ENCODE peak calls at places on chromosomes 1 and 21, in five cellular contexts. One of them, this sample, is unnamed.

GRCh38 chr21:27505516-27505915 is 538.6 kb upstream of the ADAMTS5 start:
- DNase-seq in prostate gland: no peak
- DNase-seq in foreskin fibroblast: peak; percentile 62
- DNase-seq in right lobe of liver: no peak
- DNase-seq in hepatocyte: no peak
- DNase-seq in this sample: no peak

GRCh38 chr21:39660191-39660590 is 47.5 kb downstream of the B3GALT5 start:
- DNase-seq in hepatocyte: peak; percentile 48
- DNase-seq in right lobe of liver: no peak
- DNase-seq in foreskin fibroblast: peak; percentile 64
- DNase-seq in prostate gland: no peak
- DNase-seq in this sample: no peak

GRCh38 chr1:203661572-203661971 is 34.9 kb downstream of the ATP2B4 start:
- DNase-seq in prostate gland: no peak
- DNase-seq in foreskin fibroblast: no peak
- DNase-seq in hepatocyte: no peak
- DNase-seq in right lobe of liver: peak; percentile 64
- DNase-seq in this sample: no peak

GRCh38 chr1:51313961-51314777 is 16.2 kb downstream of the TTC39A start:
- DNase-seq in prostate gland: peak; percentile 78
- DNase-seq in foreskin fibroblast: peak; percentile 74
- DNase-seq in hepatocyte: peak; percentile 67
- DNase-seq in right lobe of liver: peak; percentile 36
- DNase-seq in this sample: no peak

GRCh38 chr1:15895233-15895632 is 47.7 kb downstream of the SPEN start:
- DNase-seq in foreskin fibroblast: no peak
- DNase-seq in hepatocyte: no peak
- DNase-seq in right lobe of liver: no peak
- DNase-seq in prostate gland: no peak
- DNase-seq in this sample: no peak

GRCh38 chr1:233790662-233791371 is 113.7 kb upstream of the SLC35F3 start:
- DNase-seq in hepatocyte: peak; percentile 81
- DNase-seq in right lobe of liver: no peak
- DNase-seq in prostate gland: peak; percentile 21
- DNase-seq in foreskin fibroblast: peak; percentile 9
- DNase-seq in this sample: peak; percentile 51

GRCh38 chr21:45094412-45094811 is 20.0 kb downstream of the ADARB1 start:
- DNase-seq in right lobe of liver: peak; percentile 20
- DNase-seq in hepatocyte: no peak
- DNase-seq in foreskin fibroblast: no peak
- DNase-seq in prostate gland: no peak
- DNase-seq in this sample: no peak

GRCh38 chr1:21573971-21574458 is 64.8 kb downstream of the ALPL start:
- DNase-seq in hepatocyte: peak; percentile 80
- DNase-seq in prostate gland: peak; percentile 81
- DNase-seq in right lobe of liver: peak; percentile 79
- DNase-seq in foreskin fibroblast: peak; percentile 39
- DNase-seq in this sample: no peak

GRCh38 chr21:15029077-15029476 is 35.7 kb downstream of the NRIP1 start:
- DNase-seq in prostate gland: no peak
- DNase-seq in right lobe of liver: no peak
- DNase-seq in hepatocyte: no peak
- DNase-seq in foreskin fibroblast: no peak
- DNase-seq in this sample: no peak

GRCh38 chr1:39800471-39800835 is 11.8 kb upstream of the BMP8B start:
- DNase-seq in foreskin fibroblast: no peak
- DNase-seq in right lobe of liver: no peak
- DNase-seq in prostate gland: no peak
- DNase-seq in hepatocyte: no peak
- DNase-seq in this sample: no peak

GRCh38 chr1:111878649-111879048 is 110.8 kb downstream of the KCND3 start:
- DNase-seq in foreskin fibroblast: no peak
- DNase-seq in right lobe of liver: peak; percentile 61
- DNase-seq in prostate gland: no peak
- DNase-seq in hepatocyte: no peak
- DNase-seq in this sample: no peak

GRCh38 chr1:35499652-35500176 is 57.5 kb downstream of the KIAA0319L start:
- DNase-seq in hepatocyte: peak; percentile 24
- DNase-seq in right lobe of liver: no peak
- DNase-seq in foreskin fibroblast: no peak
- DNase-seq in prostate gland: no peak
- DNase-seq in this sample: no peak

GRCh38 chr1:51000160-51000559 is 30.1 kb downstream of the CDKN2C start:
- DNase-seq in hepatocyte: no peak
- DNase-seq in prostate gland: no peak
- DNase-seq in right lobe of liver: no peak
- DNase-seq in foreskin fibroblast: no peak
- DNase-seq in this sample: peak; percentile 23

DNA sequence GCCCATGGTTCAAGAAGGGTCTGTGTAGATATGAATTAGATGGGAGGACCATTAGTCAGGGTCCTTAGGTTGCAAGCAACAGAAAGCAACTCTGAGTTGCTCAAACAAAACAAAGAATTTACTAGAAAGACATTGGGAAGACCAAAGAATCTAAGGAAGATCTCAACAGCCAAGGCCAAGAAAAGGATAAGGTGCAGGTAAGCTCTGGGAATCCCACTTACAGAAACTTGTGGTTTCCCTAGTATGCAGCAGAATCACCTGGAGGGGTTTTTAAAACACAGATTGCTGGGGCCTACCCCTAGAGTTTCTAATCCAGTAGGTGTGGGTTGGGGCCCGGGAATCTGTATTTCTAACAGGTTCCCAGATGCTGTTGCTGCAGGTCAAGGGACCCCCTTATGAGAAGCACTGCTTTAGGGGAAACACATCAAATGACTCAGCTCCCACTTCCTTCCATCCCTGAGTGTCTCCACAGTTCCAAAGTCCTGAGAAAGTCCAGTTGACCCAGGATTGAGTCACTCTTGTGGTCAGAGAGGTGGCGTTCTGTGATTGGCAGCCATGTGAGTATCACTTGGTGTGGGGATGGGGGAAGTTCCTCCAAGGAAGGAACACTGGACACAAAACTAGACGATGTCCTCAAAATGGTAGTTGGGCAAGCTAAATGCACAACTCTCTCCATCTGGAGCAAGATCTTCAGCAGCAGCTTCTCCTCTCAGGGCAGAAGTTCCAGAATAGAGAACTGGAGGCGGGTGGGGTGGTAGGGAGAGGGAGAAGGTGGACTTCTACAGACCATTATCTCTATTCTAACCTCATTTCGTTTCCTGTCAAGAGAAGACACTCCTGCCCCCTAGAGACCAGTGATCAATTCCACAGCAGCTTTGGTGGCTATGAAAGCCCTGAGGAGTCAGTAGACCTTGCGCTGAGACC is 24.2 kb upstream of the EYA3 start:
- DNase-seq in right lobe of liver: peak; percentile 31
- DNase-seq in hepatocyte: peak; percentile 18
- DNase-seq in foreskin fibroblast: peak; percentile 86
- DNase-seq in prostate gland: no peak
- DNase-seq in this sample: no peak
- TF ChIP-seq CTCF in right lobe of liver: peak; percentile 27
- TF ChIP-seq CTCF in hepatocyte: no peak
- TF ChIP-seq CTCF in foreskin fibroblast: no peak
- TF ChIP-seq CTCF in prostate gland: no peak
- TF ChIP-seq CTCF in this sample: peak; percentile 33

GRCh38 chr1:45573231-45573804 is 10.5 kb upstream of the NASP start:
- DNase-seq in foreskin fibroblast: no peak
- DNase-seq in right lobe of liver: no peak
- DNase-seq in hepatocyte: no peak
- DNase-seq in prostate gland: no peak
- DNase-seq in this sample: no peak
- TF ChIP-seq CTCF in foreskin fibroblast: no peak
- TF ChIP-seq CTCF in right lobe of liver: no peak
- TF ChIP-seq CTCF in hepatocyte: no peak
- TF ChIP-seq CTCF in prostate gland: no peak
- TF ChIP-seq CTCF in this sample: no peak

DNA sequence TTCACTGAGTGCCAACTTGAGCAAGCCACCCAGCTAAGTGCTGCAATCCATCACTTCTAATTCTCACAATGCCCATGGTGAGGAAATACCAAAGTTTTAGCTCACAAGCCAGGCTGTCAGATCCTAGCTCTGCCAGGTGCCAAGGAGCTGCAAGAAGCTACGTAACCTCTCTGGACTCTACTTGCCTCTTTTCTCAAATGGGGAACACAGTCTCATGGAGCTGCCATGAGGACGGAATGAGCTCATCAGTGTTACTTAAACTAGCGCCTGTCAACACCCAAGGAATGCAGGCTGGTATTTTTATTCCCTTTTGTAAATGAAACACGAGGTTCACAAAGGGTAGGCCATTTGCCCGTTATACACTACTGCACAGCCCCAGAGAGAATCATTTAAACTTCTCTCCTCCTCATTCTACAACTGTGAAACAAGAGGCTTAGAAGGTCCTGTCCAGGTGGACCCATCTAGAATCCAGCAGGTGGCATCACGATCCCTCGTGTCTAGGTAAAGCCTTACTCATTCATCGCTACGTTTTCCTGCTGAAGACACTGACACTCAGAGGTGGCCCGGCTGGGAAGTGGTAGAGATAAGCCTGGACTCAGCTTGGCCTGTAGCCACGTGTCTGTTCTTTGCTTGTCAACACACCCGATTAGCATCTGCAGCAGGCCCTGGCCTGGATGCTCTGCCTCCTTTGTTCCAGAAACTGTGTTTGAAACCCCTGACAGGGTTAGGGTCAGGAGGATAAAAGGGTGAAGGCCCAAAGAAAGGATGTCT is 43.6 kb downstream of the PARP1 start:
- DNase-seq in prostate gland: peak; percentile 21
- DNase-seq in hepatocyte: no peak
- DNase-seq in foreskin fibroblast: peak; percentile 18
- DNase-seq in right lobe of liver: no peak
- DNase-seq in this sample: no peak
- TF ChIP-seq CTCF in prostate gland: no peak
- TF ChIP-seq CTCF in hepatocyte: no peak
- TF ChIP-seq CTCF in foreskin fibroblast: no peak
- TF ChIP-seq CTCF in right lobe of liver: no peak
- TF ChIP-seq CTCF in this sample: no peak

GRCh38 chr1:102853701-102854187 is 254.6 kb downstream of the COL11A1 start:
- DNase-seq in prostate gland: no peak
- DNase-seq in foreskin fibroblast: no peak
- DNase-seq in right lobe of liver: no peak
- DNase-seq in hepatocyte: no peak
- DNase-seq in this sample: no peak

GRCh38 chr1:102851616-102852015 is 256.7 kb downstream of the COL11A1 start:
- DNase-seq in right lobe of liver: no peak
- DNase-seq in foreskin fibroblast: peak; percentile 48
- DNase-seq in prostate gland: no peak
- DNase-seq in hepatocyte: no peak
- DNase-seq in this sample: no peak

DNA sequence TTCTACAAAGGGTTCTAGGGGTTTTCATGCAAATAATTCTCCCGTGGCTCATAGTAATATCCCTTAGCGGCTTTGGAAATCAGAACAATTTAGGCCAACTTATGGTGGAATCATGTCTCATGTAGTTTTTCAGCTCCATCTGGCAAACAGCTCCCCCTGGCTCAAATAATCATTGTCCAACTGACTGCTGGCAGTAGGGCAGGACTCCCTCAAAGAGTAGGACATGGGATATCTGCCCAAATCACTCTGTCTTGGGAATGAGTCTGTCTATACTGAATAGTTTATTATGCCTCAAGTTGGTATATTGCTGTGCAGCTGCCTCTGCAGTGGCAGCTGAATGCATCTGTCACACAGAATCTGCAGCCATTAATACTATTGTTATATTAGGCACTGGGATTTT is 255.7 kb downstream of the COL11A1 start:
- DNase-seq in prostate gland: no peak
- DNase-seq in hepatocyte: no peak
- DNase-seq in foreskin fibroblast: peak; percentile 55
- DNase-seq in right lobe of liver: no peak
- DNase-seq in this sample: no peak
- TF ChIP-seq CTCF in prostate gland: no peak
- TF ChIP-seq CTCF in hepatocyte: peak; percentile 14
- TF ChIP-seq CTCF in foreskin fibroblast: peak; percentile 28
- TF ChIP-seq CTCF in right lobe of liver: no peak
- TF ChIP-seq CTCF in this sample: no peak